ENCODE peak calls at places on chromosomes 1 and 21, in five cellular contexts. T is caudate nucleus; K is activated CD4-positive, alpha-beta T cell treated with anti-CD3 and anti-CD28 coated beads, Interleukin-2, amount 10 ng/mL, durations not matched to agents 24 days and 14 days; H is LHCN-M2; D is iris pigment epithelial cell. I is an unnamed sample.

GRCh38 chr1:208105756-208106155 is 138.4 kb downstream of the PLXNA2 start:
- DNase-seq in T (peak; percentile 33), K (no peak), H (no peak), D (no peak), I (no peak)

GRCh38 chr1:221708076-221708571 is 33.8 kb downstream of the DUSP10 start:
- DNase-seq in T (no peak), K (peak; percentile 89), H (peak; percentile 94), D (peak; percentile 86), I (no peak)

GRCh38 chr1:203342192-203342940 is 8.6 kb downstream of the FMOD start:
- DNase-seq in T (no peak), K (peak; percentile 85), H (no peak), D (peak; percentile 33), I (peak; percentile 41)

GRCh38 chr1:55284856-55285255 is 69.7 kb upstream of the USP24 start:
- DNase-seq in T (no peak), K (peak; percentile 63), H (peak; percentile 60), D (peak; percentile 49), I (no peak)

GRCh38 chr1:220786337-220787068 is at the start of gene MTARC1:
- DNase-seq in T (peak; percentile 30), K (no peak), H (peak; percentile 51), D (peak; percentile 31), I (peak; percentile 86)

GRCh38 chr1:216566809-216567208 is 143.6 kb upstream of the USH2A start:
- DNase-seq in T (no peak), K (no peak), H (peak; percentile 5), D (peak; percentile 49), I (no peak)

GRCh38 chr1:116176306-116176789 is 65.1 kb downstream of the MAB21L3 start:
- DNase-seq in T (no peak), K (no peak), H (no peak), D (no peak), I (no peak)

GRCh38 chr1:170048515-170048914 is 26.0 kb downstream of the KIFAP3 start:
- DNase-seq in T (no peak), K (no peak), H (no peak), D (no peak), I (no peak)

GRCh38 chr21:36141513-36141925 is 6.6 kb downstream of the CBR3 start:
- DNase-seq in T (peak; percentile 9), K (peak; percentile 95), H (peak; percentile 83), D (peak; percentile 77), I (peak; percentile 56)

GRCh38 chr1:20834192-20834591 is 47.1 kb upstream of the HP1BP3 start:
- DNase-seq in T (no peak), K (no peak), H (no peak), D (no peak), I (no peak)

I was measured in left ventricle myocardium superior.